ENCODE peak calls at places on chromosomes 5 and 9, in ten cellular contexts. H, S, G, K, W, Y, Q, P, T and E are unnamed samples.

GRCh38 chr5:154475613-154476342 is 2.2 kb downstream of the HAND1 start:
- DNase-seq in Q (no peak), P (no peak), K (no peak), T (no peak), H (no peak), W (no peak), Y (no peak), G (no peak), S (no peak), E (no peak)

GRCh38 chr9:86732514-86732913 is 214.8 kb downstream of the GAS1 start:
- DNase-seq in K (no peak), S (no peak), H (peak), G (peak), T (no peak), P (no peak), Y (peak), Q (peak), W (no peak), E (no peak)

GRCh38 chr5:40134883-40135520 is 544.7 kb upstream of the PTGER4 start:
- DNase-seq in P (no peak), H (no peak), S (no peak), W (no peak), K (no peak), T (no peak), Q (no peak), Y (peak), G (no peak), E (no peak)

GRCh38 chr5:10913846-10914245 is 152.8 kb upstream of the DAP start:
- DNase-seq in S (peak), K (no peak), H (peak), G (peak), W (peak), Q (peak), T (no peak), Y (peak), P (no peak), E (no peak)

GRCh38 chr9:107312651-107313050 is 29.6 kb downstream of the RAD23B start:
- DNase-seq in K (no peak), Q (no peak), Y (no peak), G (peak), T (no peak), P (no peak), H (no peak), W (no peak), S (no peak), E (no peak)

GRCh38 chr5:2007906-2008437 is 125.2 kb upstream of the IRX4 start:
- DNase-seq in Y (no peak), H (no peak), K (peak), S (no peak), G (peak), Q (no peak), W (no peak), T (no peak), P (no peak), E (no peak)

GRCh38 chr5:170218730-170219129 is 14.1 kb upstream of the C5orf58 start:
- DNase-seq in T (no peak), P (no peak), G (no peak), Q (no peak), S (no peak), Y (no peak), K (no peak), H (no peak), W (no peak), E (no peak)

GRCh38 chr5:10789021-10789420 is 28.0 kb upstream of the DAP start:
- DNase-seq in S (no peak), K (peak), W (no peak), G (peak), T (no peak), Q (peak), Y (peak), P (no peak), H (no peak), E (no peak)

GRCh38 chr9:1460143-1460769 is 410.1 kb downstream of the DMRT2 start:
- DNase-seq in Y (no peak), H (no peak), W (no peak), Q (peak), S (no peak), K (no peak), P (peak), T (no peak), G (no peak), E (no peak)

GRCh38 chr9:116187570-116188170 is 34.1 kb downstream of the PAPPA start:
- DNase-seq in K (no peak), W (no peak), Y (no peak), G (no peak), P (no peak), S (no peak), H (no peak), T (no peak), Q (no peak), E (no peak)

GRCh38 chr9:77177894-77178794 is 810 bp downstream of the VPS13A start:
- DNase-seq in K (peak), W (peak), T (peak), P (peak), Q (peak), S (peak), Y (peak), H (no peak), G (peak), E (peak)

GRCh38 chr5:17399931-17400330 is 98.1 kb upstream of the TAF11L2 start:
- DNase-seq in H (no peak), W (no peak), Q (no peak), K (no peak), G (no peak), Y (no peak), P (no peak), T (no peak), S (no peak), E (no peak)

GRCh38 chr9:91417602-91418218 is 5.9 kb downstream of the NFIL3 start:
- DNase-seq in K (no peak), H (no peak), G (peak), P (no peak), Y (no peak), T (no peak), Q (no peak), S (no peak), W (no peak), E (no peak)

GRCh38 chr5:109034276-109034675 is 286.6 kb downstream of the FER start:
- DNase-seq in G (no peak), P (no peak), H (no peak), T (no peak), W (no peak), S (no peak), K (no peak), Y (no peak), Q (no peak), E (no peak)

GRCh38 chr9:68844623-68845612 is 139.9 kb downstream of the PIP5K1B start:
- DNase-seq in H (no peak), P (peak), Y (peak), T (no peak), G (peak), K (no peak), S (peak), W (peak), Q (peak), E (peak)

GRCh38 chr5:76099286-76099702 is 16.1 kb downstream of the SV2C start:
- DNase-seq in T (no peak), K (no peak), W (no peak), S (no peak), G (no peak), Q (no peak), P (peak), Y (no peak), H (no peak), E (no peak)

GRCh38 chr9:93948456-93949072 is 6.6 kb downstream of the BARX1 start:
- DNase-seq in K (no peak), H (no peak), G (no peak), S (no peak), P (no peak), T (no peak), W (no peak), Y (no peak), Q (no peak), E (no peak)

GRCh38 chr9:127884976-127885490 is 7.6 kb upstream of the AK1 start:
- DNase-seq in Y (no peak), S (no peak), H (no peak), K (no peak), P (no peak), W (no peak), Q (no peak), T (no peak), G (no peak), E (no peak)

GRCh38 chr5:34709861-34710673 is 53.9 kb downstream of the RAI14 start:
- DNase-seq in S (no peak), H (no peak), G (peak), K (no peak), T (no peak), W (no peak), Q (no peak), P (no peak), Y (peak), E (no peak)

GRCh38 chr9:108119530-108120113 is 630.1 kb upstream of the KLF4 start:
- DNase-seq in H (no peak), G (no peak), T (no peak), W (no peak), S (no peak), P (no peak), K (peak), Q (no peak), Y (no peak), E (no peak)

GRCh38 chr5:1847611-1848010 is 35.1 kb downstream of the IRX4 start:
- DNase-seq in K (no peak), W (no peak), Y (no peak), G (no peak), H (no peak), P (no peak), Q (no peak), S (no peak), T (no peak), E (no peak)

GRCh38 chr5:42566658-42567313 is 143.5 kb downstream of the GHR start:
- DNase-seq in S (no peak), Y (peak), P (no peak), G (peak), T (no peak), Q (no peak), H (no peak), K (no peak), W (no peak), E (no peak)

GRCh38 chr9:87656485-87656884 is 69.4 kb upstream of the CTSL start:
- DNase-seq in G (peak), W (no peak), S (no peak), K (no peak), Q (peak), Y (peak), H (no peak), T (no peak), P (no peak), E (no peak)

GRCh38 chr9:21993893-21994525 is at the start of gene CDKN2A:
- DNase-seq in S (no peak), T (peak), Y (peak), W (peak), Q (no peak), H (no peak), P (peak), G (peak), K (no peak), E (peak)

GRCh38 chr5:65818592-65818991 is 96.6 kb downstream of the NLN start:
- DNase-seq in Q (no peak), T (no peak), K (no peak), W (no peak), S (no peak), P (no peak), H (no peak), G (no peak), Y (no peak), E (no peak)

GRCh38 chr5:113378960-113379541 is 55.7 kb downstream of the TSSK1B start:
- DNase-seq in S (peak), K (peak), G (peak), Y (peak), H (no peak), W (peak), T (peak), Q (peak), P (peak), E (peak)

GRCh38 chr5:2695200-2695891 is 56.1 kb downstream of the IRX2 start:
- DNase-seq in Y (no peak), K (no peak), P (no peak), G (no peak), Q (peak), S (no peak), T (no peak), H (peak), W (no peak), E (no peak)

GRCh38 chr5:108003178-108003577 is 332.4 kb upstream of the EFNA5 start:
- DNase-seq in S (no peak), W (peak), K (no peak), Y (peak), T (no peak), G (peak), H (peak), P (peak), Q (peak), E (no peak)

GRCh38 chr5:57277085-57277484 is 103.2 kb downstream of the GPBP1 start:
- DNase-seq in S (peak), Y (peak), K (no peak), T (no peak), H (no peak), G (peak), W (peak), Q (peak), P (no peak), E (no peak)

GRCh38 chr5:172504736-172505402 is 50.5 kb upstream of the SH3PXD2B start:
- DNase-seq in S (no peak), Q (no peak), Y (no peak), W (no peak), P (no peak), T (no peak), H (no peak), K (peak), G (no peak), E (peak)

GRCh38 chr5:175564716-175565115 is 86.4 kb downstream of the SFXN1 start:
- DNase-seq in W (no peak), P (no peak), Y (no peak), H (no peak), S (no peak), K (no peak), G (no peak), Q (no peak), T (no peak), E (no peak)

GRCh38 chr5:175566697-175567096 is 88.3 kb downstream of the SFXN1 start:
- DNase-seq in T (no peak), Y (no peak), G (no peak), K (no peak), P (no peak), W (no peak), H (no peak), Q (no peak), S (no peak), E (no peak)

GRCh38 chr5:175569701-175570100 is 88.2 kb upstream of the HRH2 start:
- DNase-seq in T (no peak), S (no peak), Y (no peak), W (no peak), H (no peak), K (no peak), G (no peak), Q (no peak), P (no peak), E (no peak)

GRCh38 chr5:175572922-175573321 is 84.9 kb upstream of the HRH2 start:
- DNase-seq in H (no peak), G (peak), W (no peak), K (peak), Q (peak), Y (peak), P (no peak), S (no peak), T (no peak), E (no peak)

GRCh38 chr5:175567954-175568353 is 89.6 kb downstream of the SFXN1 start:
- DNase-seq in Q (no peak), W (no peak), T (no peak), K (no peak), H (no peak), G (no peak), S (no peak), P (no peak), Y (no peak), E (no peak)
- TF ChIP-seq CTCF in Q (peak), W (no peak), T (no peak), K (no peak), H (peak), G (no peak), S (peak), P (peak), Y (no peak), E (no peak)

DNA sequence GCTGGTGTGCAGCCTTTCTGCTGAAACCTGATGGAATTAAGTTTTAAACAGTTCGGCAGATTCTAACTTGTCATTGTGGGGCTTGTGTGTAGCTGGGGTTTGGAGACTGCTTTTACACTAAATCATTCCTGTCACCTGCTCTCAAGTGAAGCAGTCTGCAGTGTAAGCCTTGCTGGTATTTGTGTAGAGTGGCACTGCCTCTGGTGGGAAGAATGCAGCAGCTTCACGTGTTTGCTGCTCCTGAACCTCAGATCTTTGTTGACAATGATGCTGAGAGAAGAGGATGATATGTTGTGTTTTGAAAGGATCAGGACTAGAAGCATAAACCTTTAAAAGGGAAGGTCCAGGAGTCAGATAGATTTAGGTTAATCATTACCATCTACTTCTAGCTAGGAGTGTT is 88.1 kb downstream of the KDM4C start:
- DNase-seq in S (peak), K (no peak), Q (no peak), H (no peak), W (no peak), Y (no peak), T (no peak), G (no peak), P (no peak), E (no peak)
- TF ChIP-seq CTCF in S (peak), K (peak), Q (no peak), H (peak), W (no peak), Y (no peak), T (no peak), G (peak), P (no peak), E (peak)

GRCh38 chr5:180210961-180211760 is 2.1 kb upstream of the RASGEF1C start:
- DNase-seq in Y (no peak), K (no peak), Q (no peak), S (no peak), W (no peak), H (no peak), P (no peak), T (no peak), G (no peak), E (no peak)

GRCh38 chr5:180207593-180207992 is 1.4 kb downstream of the RASGEF1C start:
- DNase-seq in G (no peak), P (no peak), S (no peak), K (no peak), T (no peak), H (no peak), W (no peak), Y (no peak), Q (no peak), E (no peak)

GRCh38 chr5:180208435-180209081 is 453 bp downstream of the RASGEF1C start:
- DNase-seq in G (peak), Q (no peak), W (peak), S (peak), Y (no peak), T (no peak), K (no peak), P (no peak), H (no peak), E (no peak)

GRCh38 chr5:180208038-180208434 is 975 bp downstream of the RASGEF1C start:
- DNase-seq in Q (no peak), S (no peak), Y (no peak), P (no peak), W (no peak), T (no peak), H (no peak), K (no peak), G (no peak), E (no peak)

DNA sequence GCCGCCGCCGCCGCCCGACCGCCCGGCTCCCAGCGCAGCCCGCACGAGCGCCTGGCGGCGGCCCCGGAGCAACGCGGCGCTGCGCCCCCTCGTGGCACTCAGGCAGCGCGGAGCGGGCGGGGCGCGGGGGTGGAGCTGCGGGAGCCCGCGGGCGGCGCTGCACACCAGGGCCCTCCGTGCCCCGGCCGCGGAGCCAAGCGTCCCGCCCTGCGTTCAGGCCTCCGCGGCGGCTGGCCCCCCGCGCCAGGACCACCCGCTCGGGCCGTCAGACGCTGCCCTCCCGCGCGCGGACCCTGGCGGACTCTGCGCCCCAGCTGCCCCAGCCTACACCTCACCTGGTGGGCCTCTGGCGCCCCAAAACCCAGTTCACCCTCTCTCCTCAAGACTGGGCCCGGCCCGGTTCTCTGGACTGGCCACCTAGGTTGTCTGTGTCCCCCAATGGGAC is at the start of gene RASGEF1C:
- DNase-seq in Q (peak), K (no peak), T (peak), Y (peak), P (peak), G (peak), H (no peak), W (peak), S (peak), E (peak)
- TF ChIP-seq CTCF in Q (peak), K (peak), T (peak), Y (no peak), P (peak), G (no peak), H (peak), W (peak), S (peak), E (peak)

GRCh38 chr5:79859588-79859987 is 131.5 kb downstream of the MTX3 start:
- DNase-seq in H (no peak), Q (no peak), T (no peak), K (no peak), W (no peak), S (no peak), G (no peak), Y (no peak), P (no peak), E (no peak)

GRCh38 chr5:79856456-79857055 is 134.5 kb downstream of the MTX3 start:
- DNase-seq in G (no peak), S (no peak), Q (no peak), Y (no peak), H (no peak), K (no peak), W (no peak), T (no peak), P (no peak), E (no peak)

GRCh38 chr5:79853676-79854418 is 137.2 kb downstream of the MTX3 start:
- DNase-seq in Y (no peak), K (no peak), S (no peak), W (peak), G (no peak), T (no peak), P (peak), H (peak), Q (peak), E (no peak)

GRCh38 chr5:79857692-79858091 is 133.4 kb downstream of the MTX3 start:
- DNase-seq in P (no peak), T (no peak), G (no peak), K (no peak), Q (no peak), H (no peak), Y (no peak), S (no peak), W (no peak), E (no peak)

DNA sequence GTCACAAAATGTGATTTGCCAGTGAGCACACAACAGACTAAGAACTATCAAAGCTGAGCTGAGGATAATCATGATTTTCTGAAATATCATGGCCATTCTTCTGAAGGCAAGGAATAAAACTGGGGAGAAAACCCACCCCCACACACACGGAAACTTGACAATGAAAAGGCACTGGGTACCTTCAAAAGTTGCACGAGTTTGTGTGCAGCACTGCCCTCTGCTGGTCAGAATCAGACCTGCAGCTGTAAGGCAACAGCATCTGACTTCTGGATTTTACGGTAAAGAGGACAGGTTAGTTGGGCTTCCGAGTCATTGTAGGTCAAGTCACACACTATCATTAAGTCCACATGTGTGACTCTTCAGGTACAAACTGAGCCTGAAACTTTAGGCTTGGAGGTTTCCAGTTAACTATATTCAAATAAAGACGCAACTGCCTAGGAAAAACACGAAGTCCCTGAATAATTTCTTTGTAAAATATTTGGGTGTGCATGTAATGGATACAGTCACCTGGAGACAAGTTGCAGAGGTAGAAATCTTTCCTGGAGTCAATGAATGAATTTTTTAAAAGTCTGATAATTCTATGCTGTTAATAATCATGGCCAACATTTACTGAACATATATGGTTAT is 132.9 kb downstream of the MTX3 start:
- DNase-seq in H (no peak), K (peak), S (peak), Q (peak), W (peak), Y (peak), G (peak), P (peak), T (peak), E (peak)
- TF ChIP-seq CTCF in H (peak), K (peak), S (peak), Q (peak), W (peak), Y (peak), G (peak), P (peak), T (peak), E (peak)